ENCODE peak calls at places on chromosomes 12 and 14, in nine cellular contexts. P, V, D, M, F, Q, H, I and U are unnamed samples.

GRCh38 chr14:21093769-21094681 is 4.4 kb downstream of the ZNF219 start:
- DNase-seq in H (no peak), D (peak), M (no peak), Q (no peak), V (no peak), F (no peak), P (peak), I (no peak), U (no peak)

GRCh38 chr14:55366271-55366670 is 45.4 kb downstream of the ATG14 start:
- DNase-seq in H (peak), V (no peak), D (no peak), M (no peak), I (no peak), Q (no peak), F (no peak), P (no peak), U (no peak)

GRCh38 chr14:76775159-76775694 is 14.0 kb downstream of the VASH1 start:
- DNase-seq in P (no peak), F (no peak), V (no peak), D (no peak), M (peak), H (no peak), I (peak), Q (peak), U (no peak)

GRCh38 chr14:81618695-81619094 is 85.0 kb upstream of the SEL1L start:
- DNase-seq in V (no peak), M (no peak), F (no peak), I (no peak), D (no peak), Q (no peak), H (no peak), P (no peak), U (no peak)

GRCh38 chr14:28102814-28103213 is 663.8 kb upstream of the FOXG1 start:
- DNase-seq in F (no peak), H (peak), P (no peak), Q (no peak), M (no peak), I (no peak), V (no peak), D (no peak), U (no peak)

GRCh38 chr12:48157889-48158370 is 615 bp upstream of the ASB8 start:
- DNase-seq in P (no peak), I (no peak), M (no peak), Q (no peak), V (no peak), D (no peak), H (no peak), F (no peak), U (no peak)

GRCh38 chr12:132657004-132657727 is 30.0 kb downstream of the POLE start:
- DNase-seq in V (no peak), Q (no peak), M (no peak), P (no peak), D (no peak), H (no peak), F (no peak), I (no peak), U (no peak)

GRCh38 chr14:54568821-54569591 is 2.1 kb downstream of the SAMD4A start:
- DNase-seq in P (no peak), D (peak), M (no peak), Q (no peak), H (peak), F (no peak), V (no peak), I (no peak), U (no peak)